ENCODE peak calls at places on chromosomes 11 and 22, in nine cellular contexts. E, P, K, Q, Z, O, F, V and G are unnamed samples.
A peak's percentile ranks its signal among the peaks of the same experiment; 100 is the strongest.

GRCh38 chr11:80621871-80622270 is 1181.0 kb upstream of the TENM4 start:
- DNase-seq in E (no peak), P (no peak), K (no peak), Q (no peak), Z (no peak), O (no peak), F (no peak), V (no peak), G (no peak)

GRCh38 chr11:75456596-75456995 is 23.6 kb upstream of the KLHL35 start:
- DNase-seq in E (no peak), P (no peak), K (no peak), Q (peak; percentile 39), Z (no peak), O (no peak), F (no peak), V (peak; percentile 36), G (no peak)

GRCh38 chr22:39244073-39244495 is 698 bp downstream of the PDGFB start:
- DNase-seq in E (no peak), P (no peak), K (peak; percentile 66), Q (no peak), Z (peak; percentile 54), O (no peak), F (peak; percentile 39), V (peak; percentile 68), G (no peak)

GRCh38 chr11:71563401-71563800 is 2.0 kb upstream of the KRTAP5-10 start:
- DNase-seq in E (peak; percentile 62), P (peak; percentile 48), K (peak; percentile 82), Q (no peak), Z (no peak), O (peak; percentile 39), F (peak; percentile 63), V (no peak), G (no peak)

GRCh38 chr11:86261328-86261727 is 16.8 kb downstream of the EED start:
- DNase-seq in E (no peak), P (no peak), K (peak; percentile 47), Q (no peak), Z (no peak), O (no peak), F (no peak), V (no peak), G (no peak)

GRCh38 chr22:19818264-19819208 is 36.1 kb downstream of the GNB1L start:
- DNase-seq in E (no peak), P (no peak), K (peak; percentile 38), Q (no peak), Z (peak; percentile 41), O (no peak), F (no peak), V (peak; percentile 54), G (peak; percentile 58)

GRCh38 chr11:115990004-115990447 is 485.8 kb upstream of the CADM1 start:
- DNase-seq in E (peak; percentile 67), P (no peak), K (peak; percentile 89), Q (peak; percentile 55), Z (peak; percentile 90), O (no peak), F (peak; percentile 18), V (no peak), G (no peak)

GRCh38 chr11:36619502-36619901 is 21.5 kb upstream of the RAG2 start:
- DNase-seq in E (peak; percentile 12), P (peak; percentile 72), K (no peak), Q (no peak), Z (no peak), O (no peak), F (peak; percentile 49), V (no peak), G (no peak)

GRCh38 chr11:16607675-16608644 is 130.5 kb upstream of the C11orf58 start:
- DNase-seq in E (peak; percentile 57), P (peak; percentile 21), K (peak; percentile 92), Q (peak; percentile 51), Z (no peak), O (peak; percentile 78), F (peak; percentile 92), V (peak; percentile 88), G (peak; percentile 88)

GRCh38 chr22:25747245-25747944 is 5.4 kb downstream of the MYO18B start:
- DNase-seq in E (no peak), P (peak; percentile 88), K (no peak), Q (no peak), Z (no peak), O (peak; percentile 99), F (no peak), V (peak; percentile 66), G (peak; percentile 78)

GRCh38 chr11:62599909-62600308 is 1.8 kb downstream of the MTA2 start:
- DNase-seq in E (no peak), P (no peak), K (peak; percentile 50), Q (no peak), Z (no peak), O (no peak), F (no peak), V (no peak), G (no peak)

GRCh38 chr11:67645521-67646457 is 4.7 kb downstream of the ACY3 start:
- DNase-seq in E (no peak), P (no peak), K (peak; percentile 81), Q (no peak), Z (peak; percentile 56), O (no peak), F (no peak), V (no peak), G (no peak)

GRCh38 chr11:19060629-19061028 is at the start of gene MRGPRX2:
- DNase-seq in E (no peak), P (peak; percentile 10), K (no peak), Q (no peak), Z (no peak), O (no peak), F (no peak), V (no peak), G (no peak)

DNA sequence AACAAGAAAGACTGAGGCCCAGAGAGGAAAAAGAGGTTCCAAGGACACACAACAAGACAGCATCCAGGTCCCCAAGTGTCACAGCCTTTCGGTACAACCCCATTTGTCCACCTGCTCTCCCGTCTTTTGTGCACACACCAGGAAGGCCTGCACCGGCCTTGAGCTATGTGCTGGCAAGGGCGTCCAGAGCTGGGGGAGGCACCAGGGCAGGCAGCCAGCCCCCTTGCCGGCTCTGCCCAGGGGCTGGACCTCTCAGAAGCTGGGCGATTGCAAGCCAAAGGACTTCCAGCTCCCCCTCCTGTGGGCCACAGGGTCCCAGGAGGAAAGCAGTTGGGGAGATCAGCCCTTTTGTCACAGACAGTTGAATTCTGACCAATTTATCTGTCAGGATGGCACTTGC is 210.5 kb downstream of the MN1 start:
- DNase-seq in E (no peak), P (no peak), K (no peak), Q (no peak), Z (no peak), O (no peak), F (no peak), V (no peak), G (no peak)
- H3K4me3 ChIP-seq in E (no peak overlapping the region), P (no peak overlapping the region), K (no peak overlapping the region), Q (no peak overlapping the region), Z (no peak overlapping the region), O (no peak overlapping the region), F (no peak overlapping the region), V (no peak overlapping the region), G (no peak overlapping the region)

DNA sequence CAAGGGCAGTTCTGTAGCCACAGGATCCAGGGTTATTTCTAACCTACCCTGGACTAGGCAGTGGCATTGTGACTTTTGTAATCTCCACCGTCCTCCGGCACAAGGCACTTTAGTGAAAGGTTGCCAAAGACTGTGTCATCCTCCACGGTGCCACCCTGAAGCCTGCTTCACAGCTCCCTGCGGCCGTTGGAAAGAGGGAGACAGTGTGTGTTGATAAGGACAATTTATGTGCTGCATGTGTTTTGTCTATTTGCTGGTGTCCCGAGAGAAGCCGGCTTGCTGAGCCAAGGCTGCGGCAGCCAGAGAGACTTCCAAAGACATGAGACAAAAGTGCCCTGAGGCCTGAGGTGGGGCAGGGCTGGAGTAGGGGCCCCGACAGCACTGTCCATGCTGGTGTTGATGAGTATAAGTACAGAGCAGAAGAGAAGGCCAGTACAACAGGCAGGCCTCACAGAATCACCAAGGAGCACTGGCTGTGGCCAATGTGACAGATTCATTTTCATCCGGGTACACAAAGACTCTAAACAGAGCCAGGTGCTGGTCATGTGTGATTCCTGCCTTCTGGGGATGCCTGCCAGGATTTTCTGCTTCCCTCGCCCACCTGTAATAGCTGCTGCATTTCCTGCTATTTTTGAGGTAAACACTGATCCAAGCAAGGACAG is 40.8 kb downstream of the GALNT18 start:
- DNase-seq in E (no peak), P (no peak), K (peak; percentile 36), Q (no peak), Z (peak; percentile 32), O (no peak), F (no peak), V (no peak), G (no peak)
- H3K27ac ChIP-seq in E (no peak overlapping the region), P (no peak overlapping the region), K (no peak overlapping the region), Q (peak overlapping the region; percentile 33), Z (no peak overlapping the region), O (no peak overlapping the region), F (no peak overlapping the region), V (no peak overlapping the region), G (peak overlapping the region; percentile 55)

GRCh38 chr11:13965337-13965736 is 2.8 kb downstream of the SPON1 start:
- DNase-seq in E (peak; percentile 28), P (no peak), K (peak; percentile 58), Q (no peak), Z (no peak), O (no peak), F (no peak), V (no peak), G (no peak)
- TF ChIP-seq CTCF in E (no peak), P (no peak), K (no peak), Q (no peak), Z (no peak), O (no peak), F (no peak), V (no peak), G (no peak)

GRCh38 chr11:64844330-64845124 is at the start of gene CDC42BPG:
- DNase-seq in E (peak; percentile 76), P (peak; percentile 57), K (peak; percentile 96), Q (peak; percentile 89), Z (peak; percentile 90), O (peak; percentile 53), F (peak; percentile 82), V (peak; percentile 85), G (no peak)

GRCh38 chr11:64843971-64844329 is 503 bp downstream of the CDC42BPG start:
- DNase-seq in E (no peak), P (no peak), K (peak; percentile 69), Q (no peak), Z (no peak), O (no peak), F (no peak), V (no peak), G (no peak)

GRCh38 chr11:64842851-64843841 is 1.3 kb downstream of the CDC42BPG start:
- DNase-seq in E (no peak), P (no peak), K (peak; percentile 89), Q (peak; percentile 77), Z (peak; percentile 58), O (no peak), F (no peak), V (no peak), G (no peak)

GRCh38 chr11:64846998-64847666 is 2.7 kb upstream of the CDC42BPG start:
- DNase-seq in E (peak; percentile 96), P (peak; percentile 85), K (peak; percentile 99), Q (peak; percentile 94), Z (peak; percentile 98), O (peak; percentile 74), F (peak; percentile 98), V (peak; percentile 96), G (peak; percentile 86)

DNA sequence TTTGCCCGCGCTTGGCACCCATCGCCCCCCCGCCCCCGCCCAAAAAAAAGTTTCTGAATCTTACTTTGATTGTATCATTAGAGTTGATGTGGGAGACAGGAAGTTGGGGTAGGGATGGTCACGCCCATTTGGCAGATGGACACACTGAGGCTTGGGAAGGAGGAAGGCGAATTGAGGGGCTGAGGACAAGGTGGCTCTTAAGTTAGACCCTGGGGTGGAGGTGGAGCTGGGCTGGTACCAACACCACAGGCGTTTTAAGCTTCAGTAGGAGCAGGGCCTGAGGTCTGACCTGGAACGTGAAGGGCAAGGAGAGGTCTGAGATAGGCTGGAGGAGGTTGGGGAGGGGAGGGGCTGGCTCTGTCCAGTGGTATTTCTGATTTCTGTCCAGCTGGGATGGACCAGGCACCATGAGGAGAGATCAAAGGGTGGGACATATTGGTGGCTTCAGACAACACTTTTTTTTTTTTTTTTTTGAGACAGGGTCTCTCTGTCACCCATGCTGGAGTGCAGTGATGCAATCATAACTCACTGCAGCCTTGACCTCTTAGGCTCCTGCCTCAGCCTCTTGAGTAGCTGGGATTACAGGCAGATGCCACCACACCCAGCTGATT is 777 bp upstream of the CDC42BPG start:
- DNase-seq in E (no peak), P (no peak), K (no peak), Q (no peak), Z (no peak), O (no peak), F (no peak), V (no peak), G (no peak)
- H3K4me3 ChIP-seq in E (peak overlapping the region; percentile 78), P (no peak overlapping the region), K (peak overlapping the region; percentile 82), Q (peak overlapping the region; percentile 65), Z (peak overlapping the region; percentile 71), O (no peak overlapping the region), F (peak overlapping the region; percentile 67), V (peak overlapping the region; percentile 51), G (peak overlapping the region; percentile 51)